ENCODE peak calls at places on chromosome 17, in six cellular contexts. One of them, this sample, is unnamed.

GRCh38 chr17:59756236-59756818 is 48.9 kb downstream of the VMP1 start:
- DNase-seq in HepG2: peak; percentile 88
- DNase-seq in uterus: no peak
- DNase-seq in body of pancreas: no peak
- DNase-seq in heart left ventricle: no peak
- DNase-seq in adrenal gland: no peak
- DNase-seq in this sample: no peak

GRCh38 chr17:27466748-27467375 is 10.6 kb downstream of the KSR1 start:
- DNase-seq in HepG2: no peak
- DNase-seq in uterus: no peak
- DNase-seq in body of pancreas: no peak
- DNase-seq in heart left ventricle: no peak
- DNase-seq in adrenal gland: no peak
- DNase-seq in this sample: no peak

GRCh38 chr17:77354721-77355455 is 214.1 kb downstream of the SEC14L1 start:
- DNase-seq in HepG2: peak; percentile 93
- DNase-seq in uterus: peak; percentile 87
- DNase-seq in body of pancreas: peak; percentile 51
- DNase-seq in heart left ventricle: peak; percentile 69
- DNase-seq in adrenal gland: peak; percentile 94
- DNase-seq in this sample: peak; percentile 92

GRCh38 chr17:5282639-5283217 is 644 bp downstream of the RABEP1 start:
- DNase-seq in HepG2: no peak
- DNase-seq in uterus: peak; percentile 22
- DNase-seq in body of pancreas: peak; percentile 31
- DNase-seq in heart left ventricle: peak; percentile 37
- DNase-seq in adrenal gland: peak; percentile 38
- DNase-seq in this sample: peak; percentile 50

GRCh38 chr17:28042721-28043291 is 329 bp downstream of the NLK start:
- DNase-seq in HepG2: no peak
- DNase-seq in uterus: no peak
- DNase-seq in body of pancreas: no peak
- DNase-seq in heart left ventricle: no peak
- DNase-seq in adrenal gland: no peak
- DNase-seq in this sample: no peak

GRCh38 chr17:10295728-10296343 is 77.0 kb downstream of the MYH13 start:
- DNase-seq in HepG2: peak; percentile 52
- DNase-seq in uterus: peak; percentile 43
- DNase-seq in body of pancreas: peak; percentile 27
- DNase-seq in heart left ventricle: peak; percentile 48
- DNase-seq in adrenal gland: peak; percentile 61
- DNase-seq in this sample: peak; percentile 61

GRCh38 chr17:27532269-27533067 is 76.2 kb downstream of the KSR1 start:
- DNase-seq in HepG2: peak; percentile 88
- DNase-seq in uterus: no peak
- DNase-seq in body of pancreas: peak; percentile 75
- DNase-seq in heart left ventricle: peak; percentile 36
- DNase-seq in adrenal gland: peak; percentile 57
- DNase-seq in this sample: peak; percentile 22

GRCh38 chr17:74992223-74992622 is 4.8 kb downstream of the CDR2L start:
- DNase-seq in HepG2: no peak
- DNase-seq in uterus: no peak
- DNase-seq in body of pancreas: no peak
- DNase-seq in heart left ventricle: no peak
- DNase-seq in adrenal gland: no peak
- DNase-seq in this sample: no peak

GRCh38 chr17:17682293-17682736 is 1.1 kb downstream of the RAI1 start:
- DNase-seq in HepG2: no peak
- DNase-seq in uterus: peak; percentile 53
- DNase-seq in body of pancreas: peak; percentile 48
- DNase-seq in heart left ventricle: peak; percentile 64
- DNase-seq in adrenal gland: peak; percentile 53
- DNase-seq in this sample: peak; percentile 63

GRCh38 chr17:58325289-58325726 is 3.3 kb downstream of the TSPOAP1 start:
- DNase-seq in HepG2: no peak
- DNase-seq in uterus: no peak
- DNase-seq in body of pancreas: peak; percentile 32
- DNase-seq in heart left ventricle: no peak
- DNase-seq in adrenal gland: peak; percentile 42
- DNase-seq in this sample: no peak

GRCh38 chr17:73929860-73930430 is 273.5 kb upstream of the RPL38 start:
- DNase-seq in HepG2: no peak
- DNase-seq in uterus: no peak
- DNase-seq in body of pancreas: no peak
- DNase-seq in heart left ventricle: no peak
- DNase-seq in adrenal gland: no peak
- DNase-seq in this sample: no peak

GRCh38 chr17:4914009-4914408 is 11.1 kb upstream of the CHRNE start:
- DNase-seq in HepG2: peak; percentile 63
- DNase-seq in uterus: no peak
- DNase-seq in body of pancreas: no peak
- DNase-seq in heart left ventricle: no peak
- DNase-seq in adrenal gland: no peak
- DNase-seq in this sample: peak; percentile 79

GRCh38 chr17:47946516-47946915 is 5.1 kb downstream of the PNPO start:
- DNase-seq in HepG2: no peak
- DNase-seq in uterus: no peak
- DNase-seq in body of pancreas: peak; percentile 39
- DNase-seq in heart left ventricle: no peak
- DNase-seq in adrenal gland: no peak
- DNase-seq in this sample: no peak

GRCh38 chr17:76751416-76751993 is 13.6 kb downstream of the MFSD11 start:
- DNase-seq in HepG2: no peak
- DNase-seq in uterus: no peak
- DNase-seq in body of pancreas: no peak
- DNase-seq in heart left ventricle: no peak
- DNase-seq in adrenal gland: peak; percentile 50
- DNase-seq in this sample: no peak

GRCh38 chr17:16988749-16989229 is 16.9 kb upstream of the TNFRSF13B start:
- DNase-seq in HepG2: no peak
- DNase-seq in uterus: no peak
- DNase-seq in body of pancreas: no peak
- DNase-seq in heart left ventricle: no peak
- DNase-seq in adrenal gland: no peak
- DNase-seq in this sample: no peak

GRCh38 chr17:71338396-71338795 is 782.4 kb upstream of the SOX9 start:
- DNase-seq in HepG2: no peak
- DNase-seq in uterus: no peak
- DNase-seq in body of pancreas: no peak
- DNase-seq in heart left ventricle: no peak
- DNase-seq in adrenal gland: no peak
- DNase-seq in this sample: no peak

GRCh38 chr17:60134396-60135159 is 15.2 kb upstream of the CA4 start:
- DNase-seq in HepG2: no peak
- DNase-seq in uterus: no peak
- DNase-seq in body of pancreas: no peak
- DNase-seq in heart left ventricle: no peak
- DNase-seq in adrenal gland: no peak
- DNase-seq in this sample: peak; percentile 9

GRCh38 chr17:29148257-29148789 is 31.9 kb downstream of the MYO18A start:
- DNase-seq in HepG2: no peak
- DNase-seq in uterus: no peak
- DNase-seq in body of pancreas: no peak
- DNase-seq in heart left ventricle: no peak
- DNase-seq in adrenal gland: no peak
- DNase-seq in this sample: no peak

GRCh38 chr17:4463818-4464501 is 30.2 kb downstream of the SPNS3 start:
- DNase-seq in HepG2: no peak
- DNase-seq in uterus: no peak
- DNase-seq in body of pancreas: no peak
- DNase-seq in heart left ventricle: no peak
- DNase-seq in adrenal gland: no peak
- DNase-seq in this sample: no peak

GRCh38 chr17:45019177-45019711 is 32.2 kb downstream of the DCAKD start:
- DNase-seq in HepG2: no peak
- DNase-seq in uterus: no peak
- DNase-seq in body of pancreas: peak; percentile 55
- DNase-seq in heart left ventricle: peak; percentile 52
- DNase-seq in adrenal gland: peak; percentile 39
- DNase-seq in this sample: peak; percentile 35

GRCh38 chr17:69473801-69474170 is 59.3 kb downstream of the MAP2K6 start:
- DNase-seq in HepG2: no peak
- DNase-seq in uterus: no peak
- DNase-seq in body of pancreas: no peak
- DNase-seq in heart left ventricle: no peak
- DNase-seq in adrenal gland: no peak
- DNase-seq in this sample: no peak

DNA sequence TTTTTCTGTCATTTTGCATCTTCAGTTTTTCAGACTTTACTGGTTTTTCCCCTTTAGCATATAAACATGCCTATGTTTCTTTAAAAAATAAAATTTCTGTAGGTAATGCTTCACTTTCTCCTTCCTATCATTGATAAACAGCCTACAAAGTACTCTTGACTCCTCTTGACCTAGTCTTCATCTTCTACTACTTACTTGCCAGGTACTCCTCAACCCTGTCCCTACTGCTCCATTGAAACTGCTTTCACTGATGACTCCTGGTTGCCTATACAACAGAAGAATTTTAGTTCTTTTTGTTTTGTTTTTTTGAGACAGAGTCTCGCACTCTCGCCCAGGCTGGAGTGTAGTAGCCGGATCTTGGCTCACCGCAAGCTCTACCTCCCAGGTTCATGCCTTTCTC is 7.0 kb downstream of the DDX42 start:
- DNase-seq in HepG2: no peak
- DNase-seq in uterus: no peak
- DNase-seq in body of pancreas: no peak
- DNase-seq in heart left ventricle: no peak
- DNase-seq in adrenal gland: no peak
- DNase-seq in this sample: no peak
- H3K4me1 ChIP-seq in HepG2: peaks cover 92% of the 10 kb centered on the region
- H3K4me1 ChIP-seq in uterus: peaks cover 4% of the 10 kb centered on the region
- H3K4me1 ChIP-seq in body of pancreas: peaks cover 55% of the 10 kb centered on the region
- H3K4me1 ChIP-seq in heart left ventricle: peaks cover 35% of the 10 kb centered on the region
- H3K4me1 ChIP-seq in adrenal gland: peaks cover 67% of the 10 kb centered on the region
- H3K4me1 ChIP-seq in this sample: peaks cover 3% of the 10 kb centered on the region

GRCh38 chr17:34989473-34989872 is 9.2 kb downstream of the LIG3 start:
- DNase-seq in HepG2: no peak
- DNase-seq in uterus: no peak
- DNase-seq in body of pancreas: no peak
- DNase-seq in heart left ventricle: no peak
- DNase-seq in adrenal gland: no peak
- DNase-seq in this sample: no peak

GRCh38 chr17:34988644-34989043 is 8.3 kb downstream of the LIG3 start:
- DNase-seq in HepG2: no peak
- DNase-seq in uterus: no peak
- DNase-seq in body of pancreas: no peak
- DNase-seq in heart left ventricle: no peak
- DNase-seq in adrenal gland: no peak
- DNase-seq in this sample: no peak

GRCh38 chr17:34991606-34992005 is 11.3 kb downstream of the LIG3 start:
- DNase-seq in HepG2: no peak
- DNase-seq in uterus: no peak
- DNase-seq in body of pancreas: no peak
- DNase-seq in heart left ventricle: no peak
- DNase-seq in adrenal gland: no peak
- DNase-seq in this sample: no peak

GRCh38 chr17:34993031-34993430 is 12.7 kb downstream of the LIG3 start:
- DNase-seq in HepG2: no peak
- DNase-seq in uterus: no peak
- DNase-seq in body of pancreas: no peak
- DNase-seq in heart left ventricle: no peak
- DNase-seq in adrenal gland: no peak
- DNase-seq in this sample: no peak

DNA sequence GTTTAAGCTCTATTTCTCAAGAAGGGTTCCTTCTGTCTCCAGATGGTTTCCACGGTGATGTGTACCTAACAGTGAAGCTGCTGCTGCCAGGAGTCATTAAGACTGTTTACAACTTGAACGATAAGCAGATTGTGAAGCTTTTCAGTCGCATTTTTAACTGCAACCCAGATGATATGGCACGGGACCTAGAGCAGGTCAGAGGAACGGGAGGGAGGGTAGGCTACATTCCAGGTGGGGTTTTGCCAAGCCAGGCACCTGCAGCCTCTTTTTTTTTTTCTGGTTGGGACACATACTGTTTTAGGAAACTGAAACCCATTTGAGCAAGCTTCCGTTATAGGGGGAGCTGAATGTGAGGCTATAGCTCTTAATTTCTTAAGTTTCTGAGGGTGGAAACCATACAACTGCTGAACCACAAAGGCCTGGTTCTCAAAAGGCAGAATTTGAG is 10.6 kb downstream of the LIG3 start:
- DNase-seq in HepG2: no peak
- DNase-seq in uterus: peak; percentile 31
- DNase-seq in body of pancreas: peak; percentile 57
- DNase-seq in heart left ventricle: no peak
- DNase-seq in adrenal gland: no peak
- DNase-seq in this sample: no peak
- H3K27ac ChIP-seq in HepG2: no peak overlapping the region
- H3K27ac ChIP-seq in uterus: no peak overlapping the region
- H3K27ac ChIP-seq in body of pancreas: peak overlapping the region; percentile 12
- H3K27ac ChIP-seq in heart left ventricle: no peak overlapping the region
- H3K27ac ChIP-seq in adrenal gland: no peak overlapping the region
- H3K27ac ChIP-seq in this sample: no peak overlapping the region

GRCh38 chr17:80631142-80632045 is 86.8 kb downstream of the RPTOR start:
- DNase-seq in HepG2: no peak
- DNase-seq in uterus: no peak
- DNase-seq in body of pancreas: no peak
- DNase-seq in heart left ventricle: no peak
- DNase-seq in adrenal gland: no peak
- DNase-seq in this sample: no peak

GRCh38 chr17:80633197-80633596 is 88.6 kb downstream of the RPTOR start:
- DNase-seq in HepG2: no peak
- DNase-seq in uterus: no peak
- DNase-seq in body of pancreas: no peak
- DNase-seq in heart left ventricle: no peak
- DNase-seq in adrenal gland: no peak
- DNase-seq in this sample: no peak

GRCh38 chr17:80629298-80630028 is 84.8 kb downstream of the RPTOR start:
- DNase-seq in HepG2: peak; percentile 99
- DNase-seq in uterus: no peak
- DNase-seq in body of pancreas: no peak
- DNase-seq in heart left ventricle: no peak
- DNase-seq in adrenal gland: no peak
- DNase-seq in this sample: peak; percentile 1

GRCh38 chr17:80632046-80632581 is 87.5 kb downstream of the RPTOR start:
- DNase-seq in HepG2: peak; percentile 63
- DNase-seq in uterus: no peak
- DNase-seq in body of pancreas: no peak
- DNase-seq in heart left ventricle: no peak
- DNase-seq in adrenal gland: no peak
- DNase-seq in this sample: no peak

DNA sequence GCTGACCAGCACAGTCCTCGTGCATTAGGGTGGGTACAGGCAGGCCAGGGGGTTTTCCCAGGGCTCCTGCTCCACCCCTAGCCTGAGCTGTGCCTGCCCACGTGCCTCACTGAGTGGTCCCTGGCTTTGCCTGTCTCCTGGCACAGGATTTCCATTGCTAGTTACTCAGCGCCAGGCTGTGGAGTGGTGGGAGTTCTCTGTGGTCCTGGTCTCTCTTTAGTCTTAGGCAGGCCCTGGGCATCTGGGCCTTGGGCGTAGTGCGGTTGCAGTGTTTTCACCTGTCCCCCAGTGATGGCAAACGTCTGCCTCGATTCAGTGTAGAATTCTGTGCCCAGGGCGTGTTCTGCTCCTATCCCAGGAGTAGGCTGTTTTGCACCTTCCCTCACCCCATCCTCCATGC is 86.1 kb downstream of the RPTOR start:
- DNase-seq in HepG2: no peak
- DNase-seq in uterus: no peak
- DNase-seq in body of pancreas: no peak
- DNase-seq in heart left ventricle: no peak
- DNase-seq in adrenal gland: no peak
- DNase-seq in this sample: no peak
- TF ChIP-seq POLR2A in HepG2: no peak
- TF ChIP-seq POLR2A in uterus: no peak
- TF ChIP-seq POLR2A in body of pancreas: no peak
- TF ChIP-seq POLR2A in heart left ventricle: no peak
- TF ChIP-seq POLR2A in adrenal gland: no peak
- TF ChIP-seq POLR2A in this sample: no peak

GRCh38 chr17:82297280-82297803 is 20.1 kb downstream of the CD7 start:
- DNase-seq in HepG2: no peak
- DNase-seq in uterus: peak; percentile 97
- DNase-seq in body of pancreas: peak; percentile 73
- DNase-seq in heart left ventricle: peak; percentile 89
- DNase-seq in adrenal gland: peak; percentile 92
- DNase-seq in this sample: peak; percentile 86
- H3K4me1 ChIP-seq in HepG2: peaks cover 90% of the 10 kb centered on the region
- H3K4me1 ChIP-seq in uterus: no peaks in the 10 kb centered on the region
- H3K4me1 ChIP-seq in body of pancreas: peaks cover 63% of the 10 kb centered on the region
- H3K4me1 ChIP-seq in heart left ventricle: peaks cover 29% of the 10 kb centered on the region
- H3K4me1 ChIP-seq in adrenal gland: peaks cover 37% of the 10 kb centered on the region
- H3K4me1 ChIP-seq in this sample: peaks cover 33% of the 10 kb centered on the region